ENCODE peak calls at places on chromosome 3, in five cellular contexts. R is aorta, P is HL-60, E is GM12865, F is mucosa of descending colon. X is an unnamed sample.

GRCh38 chr3:108564564-108564963 is 24.7 kb downstream of the CIP2A start:
- DNase-seq in F (no peak), E (no peak), R (no peak), P (no peak), X (no peak)

GRCh38 chr3:191141728-191142127 is 57.3 kb upstream of the OSTN start:
- DNase-seq in R (no peak), F (no peak), E (no peak), P (no peak), X (no peak)

GRCh38 chr3:149368201-149368849 is 9.1 kb downstream of the TM4SF1 start:
- DNase-seq in E (no peak), F (no peak), P (no peak), R (no peak), X (no peak)

GRCh38 chr3:49630784-49631183 is 43.4 kb upstream of the APEH start:
- DNase-seq in P (no peak), E (no peak), F (no peak), R (no peak), X (no peak)

GRCh38 chr3:11832964-11833621 is 13.6 kb downstream of the TAMM41 start:
- DNase-seq in P (no peak), F (no peak), R (no peak), E (no peak), X (no peak)

GRCh38 chr3:14548321-14548729 is 8.2 kb upstream of the GRIP2 start:
- DNase-seq in F (peak), P (no peak), E (peak), R (peak), X (peak)

GRCh38 chr3:52204337-52205073 is 6.5 kb downstream of the ALAS1 start:
- DNase-seq in E (no peak), P (no peak), R (no peak), F (no peak), X (no peak)

GRCh38 chr3:44339990-44340389 is 1.4 kb downstream of the TCAIM start:
- DNase-seq in E (no peak), F (no peak), R (no peak), P (no peak), X (no peak)

GRCh38 chr3:149673393-149673792 is 15.6 kb upstream of the WWTR1 start:
- DNase-seq in R (no peak), P (no peak), F (no peak), E (no peak), X (no peak)

GRCh38 chr3:31636693-31637442 is 104.1 kb downstream of the STT3B start:
- DNase-seq in P (no peak), E (no peak), F (no peak), R (no peak), X (no peak)

GRCh38 chr3:170418422-170419300 is at the start of gene CLDN11:
- DNase-seq in F (no peak), P (no peak), E (no peak), R (peak), X (no peak)

GRCh38 chr3:119529883-119530282 is 29.5 kb downstream of the CD80 start:
- DNase-seq in F (no peak), P (no peak), R (no peak), E (no peak), X (no peak)

GRCh38 chr3:98741121-98741716 is 21.9 kb upstream of the ST3GAL6 start:
- DNase-seq in F (no peak), E (no peak), P (no peak), R (no peak), X (no peak)

GRCh38 chr3:152444029-152444641 is 175.4 kb downstream of the MBNL1 start:
- DNase-seq in E (peak), F (no peak), P (no peak), R (no peak), X (no peak)

GRCh38 chr3:12810963-12811362 is 14.5 kb downstream of the CAND2 start:
- DNase-seq in F (no peak), E (no peak), R (no peak), P (no peak), X (no peak)

GRCh38 chr3:153574445-153574844 is 412.4 kb downstream of the RAP2B start:
- DNase-seq in E (no peak), R (no peak), F (no peak), P (no peak), X (no peak)

GRCh38 chr3:64691051-64691450 is 3.3 kb upstream of the ADAMTS9 start:
- DNase-seq in E (no peak), P (no peak), R (no peak), F (no peak), X (no peak)

GRCh38 chr3:142211034-142211433 is 14.4 kb downstream of the GK5 start:
- DNase-seq in F (no peak), P (no peak), R (no peak), E (peak), X (peak)

GRCh38 chr3:141063831-141064230 is 12.7 kb downstream of the SPSB4 start:
- DNase-seq in R (no peak), F (no peak), E (no peak), P (no peak), X (peak)

GRCh38 chr3:54654776-54655175 is 273.1 kb downstream of the LRTM1 start:
- DNase-seq in E (no peak), F (no peak), P (no peak), R (no peak), X (no peak)

GRCh38 chr3:69882560-69882959 is 117.0 kb upstream of the SAMMSON start:
- DNase-seq in E (no peak), F (no peak), P (no peak), R (no peak), X (no peak)

GRCh38 chr3:13515786-13516783 is 32.8 kb upstream of the FBLN2 start:
- DNase-seq in F (peak), R (no peak), P (no peak), E (no peak), X (no peak)

GRCh38 chr3:185134532-185134931 is 18.3 kb downstream of the C3orf70 start:
- DNase-seq in P (no peak), F (no peak), E (no peak), R (no peak), X (no peak)

GRCh38 chr3:70824785-70825184 is 512.3 kb upstream of the MDFIC2 start:
- DNase-seq in F (no peak), R (no peak), E (no peak), P (no peak), X (no peak)

GRCh38 chr3:173214576-173214975 is 73.5 kb upstream of the SPATA16 start:
- DNase-seq in E (no peak), R (no peak), P (no peak), F (no peak), X (no peak)

GRCh38 chr3:138186216-138186615 is 885 bp upstream of the ARMC8 start:
- DNase-seq in R (no peak), P (no peak), F (no peak), E (no peak), X (no peak)

GRCh38 chr3:50840983-50841489 is 166.3 kb downstream of the DOCK3 start:
- DNase-seq in R (no peak), P (no peak), F (no peak), E (no peak), X (no peak)

GRCh38 chr3:151918253-151919029 is 45.0 kb downstream of the SUCNR1 start:
- DNase-seq in F (no peak), E (peak), P (peak), R (no peak), X (no peak)

GRCh38 chr3:174270841-174271240 is 588.3 kb upstream of the NAALADL2 start:
- DNase-seq in F (no peak), R (no peak), E (no peak), P (no peak), X (no peak)

GRCh38 chr3:166283856-166284255 is 446.6 kb upstream of the BCHE start:
- DNase-seq in P (no peak), R (no peak), E (no peak), F (no peak), X (no peak)
- H3K4me3 ChIP-seq in P (no peak), R (no peak), E (no peak), F (no peak), X (no peak)

GRCh38 chr3:192434186-192434585 is 293.2 kb downstream of the FGF12 start:
- DNase-seq in R (no peak), E (no peak), F (no peak), P (no peak), X (no peak)
- H3K4me3 ChIP-seq in R (no peak), E (no peak), F (no peak), P (no peak), X (no peak)

DNA sequence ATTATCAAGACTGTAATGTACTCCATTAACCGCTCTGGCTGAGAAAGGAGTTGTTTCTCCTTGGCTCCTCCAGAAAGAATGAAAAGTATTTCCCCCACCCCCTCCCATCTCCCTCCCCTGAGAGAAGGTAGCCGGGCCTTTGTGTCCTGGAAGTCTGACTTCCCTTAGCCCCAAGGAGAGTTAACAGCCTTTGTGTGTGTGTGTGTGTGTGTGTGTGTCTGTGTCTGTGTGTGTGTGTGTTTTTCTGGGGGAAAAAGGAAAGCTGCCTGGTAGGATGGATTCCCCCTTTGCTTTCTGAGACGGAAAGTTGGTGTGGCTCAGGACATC is 54.3 kb upstream of the UBE2E1 start:
- DNase-seq in R (no peak), P (no peak), F (no peak), E (no peak), X (no peak)
- H3K4me3 ChIP-seq in R (no peak), P (no peak), F (no peak), E (no peak), X (no peak)

DNA sequence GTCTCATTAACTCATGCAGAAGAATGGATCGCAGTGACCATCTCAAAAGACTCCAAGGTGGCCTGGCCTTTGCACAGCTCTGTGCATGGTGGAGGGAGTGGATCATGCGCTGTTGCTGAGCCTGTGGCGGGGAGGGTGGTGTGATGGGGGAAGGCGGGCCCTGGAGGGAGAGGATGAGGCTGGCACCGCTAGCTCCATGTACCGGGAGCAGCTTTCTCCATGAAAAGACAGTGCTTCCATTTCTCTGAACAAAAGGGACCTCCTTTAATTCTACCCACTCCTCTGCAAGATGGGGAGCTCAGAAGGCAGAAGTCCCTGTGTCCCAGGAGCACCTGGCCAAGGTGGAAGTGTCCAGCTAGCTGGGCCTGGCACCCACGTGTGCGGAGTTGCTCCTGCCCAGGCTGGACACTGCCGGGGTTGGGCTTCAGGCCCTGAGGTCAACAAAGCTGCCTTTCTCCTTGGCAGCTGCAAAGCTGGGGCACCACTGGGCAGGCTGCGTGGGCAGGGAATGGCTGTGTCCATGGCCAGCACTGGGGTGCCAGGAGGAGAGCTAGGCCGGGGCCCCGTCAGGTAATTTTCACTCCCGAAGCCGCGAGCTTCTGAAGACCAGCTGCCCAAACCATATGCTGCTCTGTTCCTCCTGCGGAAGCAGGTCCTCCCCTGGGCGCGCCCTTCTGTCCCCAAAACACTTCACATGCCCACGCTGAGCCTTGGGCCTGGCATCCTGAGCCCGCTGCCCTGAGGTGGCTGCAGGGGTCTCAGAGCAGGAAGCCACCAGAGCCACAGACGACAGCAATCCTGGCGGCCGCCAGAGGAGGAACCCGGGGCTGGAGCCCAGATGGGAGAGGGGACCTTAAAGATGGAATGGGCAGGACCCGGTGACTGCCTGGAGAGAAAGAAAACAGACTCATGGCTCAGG is 6.4 kb downstream of the MAP6D1 start:
- DNase-seq in E (no peak), R (peak), F (no peak), P (no peak), X (no peak)
- H3K4me3 ChIP-seq in E (no peak), R (no peak), F (no peak), P (no peak), X (no peak)

GRCh38 chr3:27324695-27325094 is 44.5 kb downstream of the NEK10 start:
- DNase-seq in P (no peak), R (no peak), F (no peak), E (no peak), X (no peak)

GRCh38 chr3:27326211-27326948 is 42.8 kb downstream of the NEK10 start:
- DNase-seq in R (no peak), P (no peak), F (no peak), E (no peak), X (no peak)

GRCh38 chr3:27325419-27325818 is 43.8 kb downstream of the NEK10 start:
- DNase-seq in E (no peak), P (no peak), R (no peak), F (no peak), X (no peak)

GRCh38 chr3:27323087-27323570 is 46.1 kb downstream of the NEK10 start:
- DNase-seq in F (no peak), P (no peak), R (no peak), E (no peak), X (no peak)

DNA sequence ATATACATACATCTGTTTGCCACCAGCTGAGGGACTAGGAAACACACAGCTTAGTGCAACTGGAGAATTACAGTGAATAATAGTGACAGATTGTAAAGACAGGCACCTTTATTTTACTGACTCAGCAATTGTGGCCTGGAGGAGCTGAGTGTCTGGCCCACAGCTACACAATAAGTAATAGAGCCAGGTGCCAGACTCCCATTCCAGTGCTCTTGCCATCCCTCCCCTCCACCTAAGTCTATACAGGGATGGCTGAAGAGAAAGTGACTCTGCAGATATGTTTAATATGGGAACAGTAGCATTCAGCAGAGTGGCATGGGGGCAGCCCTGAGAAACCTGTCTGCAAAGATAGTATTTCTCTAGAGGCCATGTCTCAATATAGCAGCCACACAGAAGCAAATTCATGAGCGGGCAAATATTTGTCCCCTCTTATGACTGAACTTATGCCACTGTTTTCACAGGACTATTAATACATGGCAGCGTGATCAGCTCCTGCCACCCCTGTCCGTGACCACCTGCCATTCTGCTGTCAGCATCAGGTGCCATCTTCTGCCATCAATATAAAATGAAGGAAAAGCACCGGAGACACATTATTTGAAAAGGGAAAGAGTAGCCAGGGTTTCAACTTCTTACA is 42.1 kb downstream of the NEK10 start:
- DNase-seq in F (no peak), P (no peak), R (no peak), E (no peak), X (no peak)
- H3K4me3 ChIP-seq in F (no peak), P (no peak), R (no peak), E (no peak), X (no peak)

GRCh38 chr3:150913174-150913922 is 8.1 kb upstream of the MINDY4B start:
- DNase-seq in E (no peak), F (no peak), P (no peak), R (no peak), X (no peak)

GRCh38 chr3:150921207-150921606 is 16.0 kb upstream of the MINDY4B start:
- DNase-seq in F (no peak), E (no peak), P (no peak), R (no peak), X (no peak)

GRCh38 chr3:150922611-150923010 is 17.4 kb upstream of the MINDY4B start:
- DNase-seq in E (no peak), F (no peak), P (no peak), R (no peak), X (no peak)

GRCh38 chr3:150920236-150920635 is 15.0 kb upstream of the MINDY4B start:
- DNase-seq in P (no peak), F (no peak), E (no peak), R (no peak), X (no peak)

DNA sequence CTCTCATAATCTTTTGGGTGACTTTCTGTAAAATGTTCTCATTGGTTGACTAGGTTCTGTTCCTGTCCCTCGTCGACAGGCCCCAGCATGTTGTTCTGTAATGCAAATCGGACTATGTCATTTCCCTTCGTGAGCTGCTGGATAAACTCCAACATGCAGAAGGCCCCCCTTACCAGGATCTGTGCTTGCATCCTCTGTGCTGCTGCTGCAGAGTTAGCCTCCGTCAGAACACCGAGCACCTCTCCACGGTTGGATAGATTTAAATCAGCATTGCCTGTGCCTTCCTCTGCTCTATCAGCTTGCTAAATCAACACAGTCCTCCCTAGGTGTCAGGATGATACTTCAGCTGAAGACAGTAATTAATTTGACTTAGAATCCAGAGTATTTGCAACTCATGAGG is 12.7 kb upstream of the MINDY4B start:
- DNase-seq in R (no peak), P (no peak), F (no peak), E (peak), X (no peak)
- H3K4me3 ChIP-seq in R (no peak), P (no peak), F (no peak), E (no peak), X (no peak)

GRCh38 chr3:53269888-53270880 is 14.4 kb upstream of the TKT start:
- DNase-seq in P (peak), R (peak), F (peak), E (peak), X (peak)
- H3K4me3 ChIP-seq in P (peak), R (no peak), F (no peak), E (no peak), X (no peak)

DNA sequence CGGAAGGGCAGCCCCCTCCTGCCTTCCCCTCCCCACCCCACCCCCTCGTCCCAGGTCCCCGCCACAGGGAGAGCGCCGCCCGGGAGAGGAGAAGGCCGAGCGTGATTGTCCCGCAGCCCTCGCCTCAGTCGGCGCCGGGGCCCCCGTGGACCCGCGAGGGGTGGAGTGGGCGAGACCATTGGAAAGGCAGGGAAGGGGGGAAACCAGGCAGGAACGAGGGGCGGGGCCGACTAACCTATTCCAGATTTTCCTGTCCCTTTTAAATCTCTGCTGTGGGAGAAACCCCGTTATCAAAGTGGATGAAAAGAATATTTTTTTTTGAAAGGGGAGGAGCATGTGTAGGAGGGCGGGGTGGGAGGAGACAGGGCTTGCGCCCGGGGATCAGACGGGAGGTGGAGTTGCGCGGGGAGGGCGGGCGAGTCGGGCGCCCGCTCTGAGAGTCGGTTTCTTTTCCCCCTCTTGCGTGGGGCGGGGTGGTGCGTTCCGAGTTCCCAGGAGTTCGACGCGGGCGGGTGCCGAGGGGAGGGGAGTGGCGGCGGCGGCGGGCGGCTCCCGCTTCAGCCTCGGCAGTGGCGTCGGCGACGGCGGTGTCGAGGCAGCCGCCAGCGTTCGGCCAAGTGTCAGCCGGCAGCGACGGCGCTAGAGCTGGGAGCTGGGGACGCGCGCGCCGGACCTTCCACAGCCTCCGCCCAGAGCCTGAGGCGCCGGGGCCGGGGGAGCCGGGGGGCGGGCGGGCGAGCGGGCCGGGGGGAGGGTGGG is at the start of gene NECTIN3:
- DNase-seq in P (peak), R (peak), F (peak), E (peak), X (peak)
- H3K4me3 ChIP-seq in P (peak), R (peak), F (peak), E (peak), X (peak)

GRCh38 chr3:32820971-32821685 is 3.3 kb downstream of the TRIM71 start:
- DNase-seq in R (no peak), E (no peak), F (no peak), P (no peak), X (no peak)

GRCh38 chr3:32819086-32819450 is 1.3 kb downstream of the TRIM71 start:
- DNase-seq in R (peak), F (no peak), E (no peak), P (no peak), X (no peak)

GRCh38 chr3:32820430-32820829 is 2.6 kb downstream of the TRIM71 start:
- DNase-seq in R (no peak), E (no peak), P (no peak), F (no peak), X (no peak)

GRCh38 chr3:32818431-32819085 is 761 bp downstream of the TRIM71 start:
- DNase-seq in P (no peak), F (no peak), E (no peak), R (peak), X (no peak)

GRCh38 chr3:32819581-32820348 is 2.0 kb downstream of the TRIM71 start:
- DNase-seq in R (peak), P (no peak), F (no peak), E (no peak), X (no peak)
- H3K4me3 ChIP-seq in R (no peak), P (no peak), F (no peak), E (no peak), X (no peak)

X was measured in DND-41.